ENCODE peak calls at places on chromosomes 2 and 18, in seven cellular contexts. A is T1000, E is kidney epithelial cell, P is hypothalamus, K is erythroblast, D is skeletal muscle cell, V is tibial artery. R is an unnamed sample.

GRCh38 chr2:76169289-76169688 is 458.6 kb upstream of the GCFC2 start:
- DNase-seq in E (no peak), V (no peak), K (no peak), P (no peak), A (no peak), D (no peak), R (no peak)

GRCh38 chr2:26184555-26185303 is 11.8 kb downstream of the GAREM2 start:
- DNase-seq in E (peak), D (peak), A (no peak), P (no peak), V (peak), K (peak), R (peak)

GRCh38 chr18:65017372-65017760 is 733.4 kb upstream of the CDH7 start:
- DNase-seq in P (no peak), A (no peak), D (no peak), K (no peak), E (no peak), V (no peak), R (no peak)

GRCh38 chr18:55579471-55579870 is 8.5 kb downstream of the TCF4 start:
- DNase-seq in P (no peak), E (no peak), K (peak), V (no peak), A (no peak), D (no peak), R (no peak)

GRCh38 chr2:189698020-189698887 is 23.8 kb downstream of the ANKAR start:
- DNase-seq in K (peak), A (no peak), D (no peak), E (no peak), P (no peak), V (no peak), R (no peak)

GRCh38 chr2:31337860-31338259 is 76.7 kb downstream of the XDH start:
- DNase-seq in P (no peak), E (peak), A (peak), K (no peak), D (no peak), V (no peak), R (peak)

GRCh38 chr2:1546901-1547300 is 133.6 kb downstream of the TPO start:
- DNase-seq in P (no peak), V (peak), A (no peak), D (no peak), E (no peak), K (peak), R (no peak)

GRCh38 chr2:39488450-39488849 is 51.4 kb upstream of the MAP4K3 start:
- DNase-seq in D (peak), V (no peak), E (peak), A (peak), P (no peak), K (no peak), R (peak)

GRCh38 chr2:14237902-14238301 is 394.6 kb upstream of the LRATD1 start:
- DNase-seq in E (no peak), P (no peak), A (no peak), D (no peak), K (no peak), V (no peak), R (no peak)